ENCODE peak calls at places on chromosome 15, in eight cellular contexts. One of them, this sample, is unnamed.

GRCh38 chr15:50066202-50066601 is 52.8 kb downstream of the ATP8B4 start:
- DNase-seq in MCF 10A: peak; percentile 6
- DNase-seq in A549: peak; percentile 64
- DNase-seq in cardiac septum: no peak
- DNase-seq in MM.1S: no peak
- DNase-seq in GM13977: no peak
- DNase-seq in head of caudate nucleus: no peak
- DNase-seq in left cardiac atrium: no peak
- DNase-seq in this sample: no peak

GRCh38 chr15:94015324-94015723 is 216.0 kb upstream of the MCTP2 start:
- DNase-seq in head of caudate nucleus: no peak
- DNase-seq in MM.1S: no peak
- DNase-seq in A549: no peak
- DNase-seq in GM13977: no peak
- DNase-seq in MCF 10A: no peak
- DNase-seq in left cardiac atrium: no peak
- DNase-seq in cardiac septum: no peak
- DNase-seq in this sample: no peak

GRCh38 chr15:48559270-48559669 is 86.2 kb downstream of the FBN1 start:
- DNase-seq in MM.1S: no peak
- DNase-seq in left cardiac atrium: peak; percentile 36
- DNase-seq in GM13977: no peak
- DNase-seq in cardiac septum: no peak
- DNase-seq in head of caudate nucleus: no peak
- DNase-seq in A549: no peak
- DNase-seq in MCF 10A: no peak
- DNase-seq in this sample: no peak

GRCh38 chr15:62568702-62569101 is 403.6 kb upstream of the C2CD4B start:
- DNase-seq in left cardiac atrium: no peak
- DNase-seq in A549: no peak
- DNase-seq in head of caudate nucleus: no peak
- DNase-seq in cardiac septum: no peak
- DNase-seq in GM13977: no peak
- DNase-seq in MM.1S: no peak
- DNase-seq in MCF 10A: no peak
- DNase-seq in this sample: no peak

GRCh38 chr15:48696627-48697312 is 51.3 kb upstream of the FBN1 start:
- DNase-seq in cardiac septum: no peak
- DNase-seq in MM.1S: no peak
- DNase-seq in GM13977: no peak
- DNase-seq in A549: no peak
- DNase-seq in head of caudate nucleus: no peak
- DNase-seq in left cardiac atrium: no peak
- DNase-seq in MCF 10A: no peak
- DNase-seq in this sample: no peak

GRCh38 chr15:42056934-42057743 is 36.3 kb upstream of the PLA2G4E start:
- DNase-seq in MCF 10A: peak; percentile 99
- DNase-seq in MM.1S: peak; percentile 72
- DNase-seq in left cardiac atrium: peak; percentile 85
- DNase-seq in GM13977: peak; percentile 76
- DNase-seq in head of caudate nucleus: peak; percentile 64
- DNase-seq in A549: peak; percentile 94
- DNase-seq in cardiac septum: peak; percentile 87
- DNase-seq in this sample: peak; percentile 42

GRCh38 chr15:97978408-97979130 is 18.1 kb downstream of the ARRDC4 start:
- DNase-seq in MCF 10A: peak; percentile 64
- DNase-seq in MM.1S: no peak
- DNase-seq in left cardiac atrium: no peak
- DNase-seq in cardiac septum: no peak
- DNase-seq in A549: no peak
- DNase-seq in head of caudate nucleus: no peak
- DNase-seq in GM13977: no peak
- DNase-seq in this sample: no peak

GRCh38 chr15:99961011-99961441 is 227.8 kb upstream of the LYSMD4 start:
- DNase-seq in MCF 10A: peak; percentile 53
- DNase-seq in MM.1S: no peak
- DNase-seq in cardiac septum: no peak
- DNase-seq in GM13977: peak; percentile 5
- DNase-seq in head of caudate nucleus: no peak
- DNase-seq in A549: peak; percentile 34
- DNase-seq in left cardiac atrium: peak; percentile 45
- DNase-seq in this sample: no peak

GRCh38 chr15:48471073-48471472 is 139.8 kb downstream of the DUT start:
- DNase-seq in GM13977: no peak
- DNase-seq in left cardiac atrium: no peak
- DNase-seq in A549: no peak
- DNase-seq in cardiac septum: no peak
- DNase-seq in head of caudate nucleus: no peak
- DNase-seq in MM.1S: no peak
- DNase-seq in MCF 10A: no peak
- DNase-seq in this sample: no peak

GRCh38 chr15:79978694-79979519 is 7.9 kb upstream of the BCL2A1 start:
- DNase-seq in GM13977: peak; percentile 51
- DNase-seq in MCF 10A: peak; percentile 30
- DNase-seq in left cardiac atrium: no peak
- DNase-seq in cardiac septum: no peak
- DNase-seq in head of caudate nucleus: no peak
- DNase-seq in A549: no peak
- DNase-seq in MM.1S: no peak
- DNase-seq in this sample: no peak

GRCh38 chr15:86830304-86830703 is 750.6 kb downstream of the AGBL1 start:
- DNase-seq in MM.1S: no peak
- DNase-seq in head of caudate nucleus: no peak
- DNase-seq in MCF 10A: no peak
- DNase-seq in A549: no peak
- DNase-seq in left cardiac atrium: no peak
- DNase-seq in cardiac septum: no peak
- DNase-seq in GM13977: no peak
- DNase-seq in this sample: no peak

GRCh38 chr15:73258271-73259108 is 110.3 kb downstream of the HCN4 start:
- DNase-seq in cardiac septum: no peak
- DNase-seq in MCF 10A: no peak
- DNase-seq in MM.1S: no peak
- DNase-seq in A549: no peak
- DNase-seq in GM13977: no peak
- DNase-seq in left cardiac atrium: no peak
- DNase-seq in head of caudate nucleus: no peak
- DNase-seq in this sample: no peak

GRCh38 chr15:58221591-58222241 is 83.5 kb downstream of the AQP9 start:
- DNase-seq in cardiac septum: no peak
- DNase-seq in A549: peak; percentile 53
- DNase-seq in MM.1S: peak; percentile 24
- DNase-seq in left cardiac atrium: no peak
- DNase-seq in head of caudate nucleus: no peak
- DNase-seq in GM13977: peak; percentile 51
- DNase-seq in MCF 10A: peak; percentile 62
- DNase-seq in this sample: no peak

GRCh38 chr15:70121656-70122297 is 24.1 kb upstream of the TLE3 start:
- DNase-seq in left cardiac atrium: peak; percentile 69
- DNase-seq in head of caudate nucleus: no peak
- DNase-seq in cardiac septum: no peak
- DNase-seq in MCF 10A: peak; percentile 89
- DNase-seq in GM13977: no peak
- DNase-seq in A549: peak; percentile 54
- DNase-seq in MM.1S: no peak
- DNase-seq in this sample: no peak

GRCh38 chr15:90659481-90659880 is 57.7 kb upstream of the BLM start:
- DNase-seq in MM.1S: no peak
- DNase-seq in GM13977: no peak
- DNase-seq in cardiac septum: no peak
- DNase-seq in A549: no peak
- DNase-seq in MCF 10A: no peak
- DNase-seq in left cardiac atrium: no peak
- DNase-seq in head of caudate nucleus: no peak
- DNase-seq in this sample: no peak

GRCh38 chr15:77839970-77840609 is 207.4 kb upstream of the LINGO1 start:
- DNase-seq in left cardiac atrium: no peak
- DNase-seq in head of caudate nucleus: no peak
- DNase-seq in MCF 10A: no peak
- DNase-seq in A549: no peak
- DNase-seq in GM13977: no peak
- DNase-seq in MM.1S: no peak
- DNase-seq in cardiac septum: peak; percentile 56
- DNase-seq in this sample: no peak

GRCh38 chr15:71753346-71753745 is 57.0 kb upstream of the NR2E3 start:
- DNase-seq in head of caudate nucleus: no peak
- DNase-seq in MM.1S: no peak
- DNase-seq in left cardiac atrium: no peak
- DNase-seq in MCF 10A: no peak
- DNase-seq in cardiac septum: no peak
- DNase-seq in A549: peak; percentile 50
- DNase-seq in GM13977: no peak
- DNase-seq in this sample: no peak

GRCh38 chr15:81096398-81096797 is 37.7 kb upstream of the CFAP161 start:
- DNase-seq in MM.1S: peak; percentile 75
- DNase-seq in cardiac septum: no peak
- DNase-seq in GM13977: no peak
- DNase-seq in A549: no peak
- DNase-seq in head of caudate nucleus: no peak
- DNase-seq in MCF 10A: no peak
- DNase-seq in left cardiac atrium: no peak
- DNase-seq in this sample: no peak

GRCh38 chr15:43376017-43376705 is 5.3 kb downstream of the TUBGCP4 start:
- DNase-seq in head of caudate nucleus: no peak
- DNase-seq in GM13977: peak; percentile 47
- DNase-seq in left cardiac atrium: no peak
- DNase-seq in MM.1S: peak; percentile 53
- DNase-seq in A549: peak; percentile 37
- DNase-seq in cardiac septum: no peak
- DNase-seq in MCF 10A: peak; percentile 47
- DNase-seq in this sample: peak; percentile 2

GRCh38 chr15:44529864-44530604 is 6.9 kb upstream of the EIF3J start:
- DNase-seq in MM.1S: no peak
- DNase-seq in A549: no peak
- DNase-seq in left cardiac atrium: no peak
- DNase-seq in GM13977: no peak
- DNase-seq in cardiac septum: no peak
- DNase-seq in head of caudate nucleus: no peak
- DNase-seq in MCF 10A: no peak
- DNase-seq in this sample: no peak

This sample was measured in NCI-H1436.